ENCODE peak calls at places on chromosomes 11 and 22, in ten cellular contexts. J is breast epithelium, Y is lower lobe of right lung, V is hepatocyte, S is fibroblast of mammary gland, I is astrocyte of the cerebellum, Z is omental fat pad, X is transverse colon, P is RWPE1, B is suprapubic skin. T is an unnamed sample.

GRCh38 chr11:36300651-36301050 is 4.6 kb downstream of the PRR5L start:
- DNase-seq in J (no peak), Y (peak; percentile 60), V (peak; percentile 35), S (peak; percentile 64), I (no peak), Z (no peak), X (peak; percentile 85), P (no peak), B (no peak), T (no peak)

GRCh38 chr11:16981651-16982194 is 32.5 kb downstream of the PLEKHA7 start:
- DNase-seq in J (peak; percentile 76), Y (peak; percentile 61), V (peak; percentile 37), S (no peak), I (peak; percentile 93), Z (no peak), X (no peak), P (no peak), B (no peak), T (peak; percentile 57)

GRCh38 chr22:27212617-27213177 is 555.3 kb downstream of the MIAT start:
- DNase-seq in J (no peak), Y (no peak), V (peak; percentile 94), S (peak; percentile 98), I (peak; percentile 96), Z (peak; percentile 63), X (peak; percentile 69), P (no peak), B (peak; percentile 83), T (no peak)

GRCh38 chr11:76854709-76855108 is 6.0 kb upstream of the ACER3 start:
- DNase-seq in J (no peak), Y (no peak), V (no peak), S (no peak), I (no peak), Z (no peak), X (no peak), P (no peak), B (no peak), T (no peak)

GRCh38 chr11:122690801-122691649 is 35.5 kb downstream of the UBASH3B start:
- DNase-seq in J (no peak), Y (no peak), V (no peak), S (peak; percentile 62), I (no peak), Z (no peak), X (no peak), P (no peak), B (no peak), T (no peak)

GRCh38 chr11:125070699-125071254 is 7.7 kb downstream of the SLC37A2 start:
- DNase-seq in J (no peak), Y (peak; percentile 87), V (peak; percentile 71), S (peak; percentile 83), I (no peak), Z (peak; percentile 50), X (peak; percentile 66), P (peak; percentile 89), B (no peak), T (no peak)

GRCh38 chr11:13486926-13487660 is 8.7 kb downstream of the PTH start:
- DNase-seq in J (no peak), Y (peak; percentile 82), V (peak; percentile 44), S (peak; percentile 9), I (no peak), Z (no peak), X (peak; percentile 57), P (no peak), B (no peak), T (peak; percentile 48)

GRCh38 chr11:10348650-10349280 is 43.9 kb downstream of the ADM start:
- DNase-seq in J (no peak), Y (no peak), V (no peak), S (peak; percentile 81), I (no peak), Z (no peak), X (no peak), P (no peak), B (no peak), T (no peak)

GRCh38 chr11:68324241-68324640 is 11.8 kb downstream of the LRP5 start:
- DNase-seq in J (no peak), Y (no peak), V (no peak), S (no peak), I (no peak), Z (no peak), X (no peak), P (no peak), B (no peak), T (no peak)

GRCh38 chr11:68525930-68526329 is 65.4 kb downstream of the PPP6R3 start:
- DNase-seq in J (no peak), Y (no peak), V (no peak), S (peak; percentile 38), I (peak; percentile 54), Z (no peak), X (no peak), P (peak; percentile 57), B (no peak), T (no peak)

GRCh38 chr11:119190531-119190930 is 5.3 kb downstream of the NHERF4 start:
- DNase-seq in J (no peak), Y (peak; percentile 31), V (no peak), S (no peak), I (no peak), Z (no peak), X (no peak), P (no peak), B (no peak), T (no peak)

GRCh38 chr11:115488945-115489344 is 15.3 kb downstream of the CADM1 start:
- DNase-seq in J (no peak), Y (no peak), V (peak; percentile 67), S (no peak), I (peak; percentile 32), Z (no peak), X (no peak), P (no peak), B (no peak), T (no peak)

GRCh38 chr22:30078320-30079311 is 1.6 kb upstream of the HORMAD2 start:
- DNase-seq in J (no peak), Y (peak; percentile 64), V (peak; percentile 10), S (no peak), I (no peak), Z (no peak), X (no peak), P (no peak), B (no peak), T (no peak)

GRCh38 chr11:12762283-12762682 is 88.1 kb downstream of the TEAD1 start:
- DNase-seq in J (no peak), Y (no peak), V (no peak), S (no peak), I (no peak), Z (no peak), X (no peak), P (no peak), B (no peak), T (no peak)

GRCh38 chr22:32788884-32789624 is 12.5 kb upstream of the TIMP3 start:
- DNase-seq in J (no peak), Y (peak; percentile 61), V (no peak), S (no peak), I (no peak), Z (no peak), X (no peak), P (no peak), B (no peak), T (peak; percentile 44)

GRCh38 chr11:37061426-37061825 is 463.4 kb upstream of the RAG2 start:
- DNase-seq in J (no peak), Y (no peak), V (no peak), S (no peak), I (no peak), Z (no peak), X (no peak), P (no peak), B (no peak), T (no peak)

GRCh38 chr11:65539401-65540289 is 14.8 kb downstream of the SCYL1 start:
- DNase-seq in J (peak; percentile 83), Y (no peak), V (no peak), S (no peak), I (no peak), Z (no peak), X (peak; percentile 89), P (peak; percentile 80), B (no peak), T (no peak)

GRCh38 chr22:36478966-36479365 is 2.5 kb downstream of the TXN2 start:
- DNase-seq in J (no peak), Y (no peak), V (no peak), S (no peak), I (no peak), Z (no peak), X (no peak), P (no peak), B (no peak), T (no peak)

DNA sequence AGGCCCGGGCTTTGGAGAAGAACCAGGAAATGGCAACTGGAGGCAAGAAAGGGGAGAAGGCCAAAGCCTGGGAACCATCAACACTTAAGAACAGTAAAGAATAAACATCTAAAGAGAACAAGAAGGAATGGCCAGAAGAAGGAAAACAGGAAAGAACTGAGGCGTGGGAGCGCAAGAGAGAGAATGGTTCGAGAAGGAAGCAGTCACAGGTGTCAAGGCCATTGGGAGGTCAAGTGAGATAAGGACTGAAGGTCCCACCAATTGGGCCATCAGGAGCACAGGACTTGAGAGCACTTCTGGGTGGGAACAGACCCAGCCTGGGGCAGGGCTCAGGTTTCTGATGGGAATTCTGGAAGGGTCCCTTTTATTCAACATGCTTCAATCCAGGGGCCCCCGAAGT is 697 bp upstream of the SCGB1A1 start:
- DNase-seq in J (no peak), Y (no peak), V (no peak), S (no peak), I (no peak), Z (no peak), X (no peak), P (no peak), B (no peak), T (no peak)
- TF ChIP-seq CTCF in J (no peak), Y (no peak), V (no peak), S (no peak), I (no peak), Z (no peak), X (no peak), P (no peak), B (no peak), T (no peak)

GRCh38 chr11:70727021-70727420 is 328.7 kb downstream of the CTTN start:
- DNase-seq in J (no peak), Y (no peak), V (no peak), S (no peak), I (no peak), Z (no peak), X (no peak), P (no peak), B (no peak), T (no peak)
- TF ChIP-seq CTCF in J (no peak), Y (no peak), V (no peak), S (no peak), I (no peak), Z (no peak), X (no peak), P (no peak), B (no peak), T (no peak)

DNA sequence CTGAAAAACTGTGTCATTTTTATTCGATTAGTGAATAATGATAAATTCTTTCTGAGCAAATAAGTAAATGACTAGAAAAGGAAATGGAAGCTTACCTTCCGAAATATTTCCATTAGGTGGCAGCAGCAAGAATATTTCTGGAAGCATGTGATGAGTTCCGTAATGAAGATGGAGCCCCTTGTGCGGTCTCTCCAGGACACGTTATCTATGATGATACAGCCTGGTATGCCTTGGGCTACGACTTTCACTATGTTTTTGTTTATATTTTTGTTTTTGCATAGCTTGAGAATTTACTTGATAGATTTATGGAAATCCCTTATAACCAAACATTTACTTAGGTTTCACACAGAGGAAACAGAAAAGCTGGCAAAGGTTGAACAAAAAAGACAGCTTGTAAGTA is 25.7 kb downstream of the CASP5 start:
- DNase-seq in J (no peak), Y (no peak), V (peak; percentile 18), S (peak; percentile 5), I (no peak), Z (no peak), X (no peak), P (no peak), B (no peak), T (no peak)
- TF ChIP-seq CTCF in J (no peak), Y (no peak), V (peak; percentile 26), S (no peak), I (no peak), Z (no peak), X (no peak), P (peak; percentile 32), B (no peak), T (no peak)

GRCh38 chr11:133947298-133947905 is 9.4 kb downstream of the IGSF9B start:
- DNase-seq in J (no peak), Y (no peak), V (peak; percentile 83), S (peak; percentile 40), I (no peak), Z (no peak), X (no peak), P (peak; percentile 55), B (no peak), T (peak; percentile 66)
- TF ChIP-seq CTCF in J (no peak), Y (peak; percentile 13), V (peak; percentile 54), S (peak; percentile 34), I (peak; percentile 47), Z (no peak), X (peak; percentile 22), P (no peak), B (peak; percentile 15), T (no peak)

T was measured in mesothelial cell of epicardium.